ENCODE peak calls at places on chromosomes 11 and 22, in five cellular contexts. One of them, this sample, is unnamed.
A peak's percentile ranks its signal among the peaks of the same experiment; 100 is the strongest.

GRCh38 chr11:103826856-103827255 is 209.6 kb upstream of the DDI1 start:
- DNase-seq in GM13977: no peak
- DNase-seq in MCF 10A: no peak
- DNase-seq in H1: no peak
- DNase-seq in activated CD4-positive, alpha-beta T cell treated with anti-CD3 and anti-CD28 coated beads for 36 hours: no peak
- DNase-seq in this sample: no peak

GRCh38 chr11:126723665-126724045 is 276.9 kb downstream of the KIRREL3 start:
- DNase-seq in GM13977: no peak
- DNase-seq in MCF 10A: no peak
- DNase-seq in H1: no peak
- DNase-seq in activated CD4-positive, alpha-beta T cell treated with anti-CD3 and anti-CD28 coated beads for 36 hours: no peak
- DNase-seq in this sample: no peak

GRCh38 chr11:18332302-18332701 is 9.9 kb downstream of the GTF2H1 start:
- DNase-seq in GM13977: peak; percentile 12
- DNase-seq in MCF 10A: no peak
- DNase-seq in H1: no peak
- DNase-seq in activated CD4-positive, alpha-beta T cell treated with anti-CD3 and anti-CD28 coated beads for 36 hours: no peak
- DNase-seq in this sample: peak; percentile 65

GRCh38 chr22:31100762-31101525 is 6.4 kb downstream of the SELENOM start:
- DNase-seq in GM13977: no peak
- DNase-seq in MCF 10A: no peak
- DNase-seq in H1: no peak
- DNase-seq in activated CD4-positive, alpha-beta T cell treated with anti-CD3 and anti-CD28 coated beads for 36 hours: no peak
- DNase-seq in this sample: no peak

GRCh38 chr11:37306563-37306962 is 708.5 kb upstream of the RAG2 start:
- DNase-seq in GM13977: no peak
- DNase-seq in MCF 10A: no peak
- DNase-seq in H1: no peak
- DNase-seq in activated CD4-positive, alpha-beta T cell treated with anti-CD3 and anti-CD28 coated beads for 36 hours: no peak
- DNase-seq in this sample: no peak

GRCh38 chr11:58957922-58958321 is 18.6 kb downstream of the GLYATL1 start:
- DNase-seq in GM13977: peak; percentile 50
- DNase-seq in MCF 10A: no peak
- DNase-seq in H1: no peak
- DNase-seq in activated CD4-positive, alpha-beta T cell treated with anti-CD3 and anti-CD28 coated beads for 36 hours: peak; percentile 31
- DNase-seq in this sample: peak; percentile 63

GRCh38 chr11:129192150-129192549 is at the start of gene ARHGAP32:
- DNase-seq in GM13977: no peak
- DNase-seq in MCF 10A: peak; percentile 51
- DNase-seq in H1: no peak
- DNase-seq in activated CD4-positive, alpha-beta T cell treated with anti-CD3 and anti-CD28 coated beads for 36 hours: peak; percentile 52
- DNase-seq in this sample: no peak

GRCh38 chr11:7004482-7004881 is 15.7 kb downstream of the ZNF214 start:
- DNase-seq in GM13977: no peak
- DNase-seq in MCF 10A: peak; percentile 16
- DNase-seq in H1: no peak
- DNase-seq in activated CD4-positive, alpha-beta T cell treated with anti-CD3 and anti-CD28 coated beads for 36 hours: peak; percentile 29
- DNase-seq in this sample: no peak

GRCh38 chr22:37337204-37337943 is 55.1 kb downstream of the CYTH4 start:
- DNase-seq in GM13977: no peak
- DNase-seq in MCF 10A: peak; percentile 67
- DNase-seq in H1: no peak
- DNase-seq in activated CD4-positive, alpha-beta T cell treated with anti-CD3 and anti-CD28 coated beads for 36 hours: no peak
- DNase-seq in this sample: no peak

GRCh38 chr11:17719028-17719939 is at the start of gene MYOD1:
- DNase-seq in GM13977: no peak
- DNase-seq in MCF 10A: no peak
- DNase-seq in H1: peak; percentile 68
- DNase-seq in activated CD4-positive, alpha-beta T cell treated with anti-CD3 and anti-CD28 coated beads for 36 hours: no peak
- DNase-seq in this sample: no peak

GRCh38 chr11:12826441-12826840 is 152.2 kb downstream of the TEAD1 start:
- DNase-seq in GM13977: no peak
- DNase-seq in MCF 10A: no peak
- DNase-seq in H1: no peak
- DNase-seq in activated CD4-positive, alpha-beta T cell treated with anti-CD3 and anti-CD28 coated beads for 36 hours: no peak
- DNase-seq in this sample: no peak

GRCh38 chr11:47216141-47216798 is 1.5 kb downstream of the DDB2 start:
- DNase-seq in GM13977: peak; percentile 62
- DNase-seq in MCF 10A: peak; percentile 85
- DNase-seq in H1: no peak
- DNase-seq in activated CD4-positive, alpha-beta T cell treated with anti-CD3 and anti-CD28 coated beads for 36 hours: peak; percentile 82
- DNase-seq in this sample: peak; percentile 8

GRCh38 chr11:87019582-87020271 is 18.0 kb upstream of the TMEM135 start:
- DNase-seq in GM13977: no peak
- DNase-seq in MCF 10A: no peak
- DNase-seq in H1: no peak
- DNase-seq in activated CD4-positive, alpha-beta T cell treated with anti-CD3 and anti-CD28 coated beads for 36 hours: no peak
- DNase-seq in this sample: no peak